ENCODE peak calls at places on chromosomes 4 and X, in four cellular contexts. T is esophagus muscularis mucosa, R is hepatocyte, S is colonic mucosa. I is an unnamed sample.

GRCh38 chr4:81605278-81605677 is 133.6 kb upstream of the RASGEF1B start:
- DNase-seq in T (no peak), R (peak), S (no peak), I (no peak)

GRCh38 chr4:180560896-180561295 is 1682.3 kb upstream of the TENM3 start:
- DNase-seq in T (no peak), R (peak), S (no peak), I (peak)

GRCh38 chr4:38026138-38026740 is 66.0 kb downstream of the PTTG2 start:
- DNase-seq in T (no peak), R (no peak), S (no peak), I (no peak)

GRCh38 chr4:58225460-58225859 is 1115.3 kb upstream of the IGFBP7 start:
- DNase-seq in T (no peak), R (no peak), S (no peak), I (no peak)

GRCh38 chrX:26918633-26919032 is 544.5 kb downstream of the PPP4R3C start:
- DNase-seq in T (no peak), R (peak), S (no peak), I (no peak)

GRCh38 chr4:120754590-120754989 is 167.9 kb downstream of the PRDM5 start:
- DNase-seq in T (no peak), R (no peak), S (no peak), I (no peak)

GRCh38 chr4:5165419-5166369 is 114.4 kb downstream of the STK32B start:
- DNase-seq in T (peak), R (peak), S (no peak), I (peak)

GRCh38 chrX:46953137-46953527 is 40.9 kb downstream of the JADE3 start:
- DNase-seq in T (no peak), R (no peak), S (no peak), I (peak)

GRCh38 chr4:76767983-76768382 is 130.0 kb downstream of the SOWAHB start:
- DNase-seq in T (no peak), R (no peak), S (no peak), I (peak)

GRCh38 chr4:13645075-13645474 is 17.6 kb upstream of the BOD1L1 start:
- DNase-seq in T (no peak), R (no peak), S (no peak), I (no peak)

GRCh38 chrX:134735015-134735414 is 76.7 kb upstream of the PLAC1 start:
- DNase-seq in T (no peak), R (no peak), S (no peak), I (no peak)

GRCh38 chr4:148254818-148255366 is 187.3 kb downstream of the NR3C2 start:
- DNase-seq in T (no peak), R (no peak), S (no peak), I (no peak)

GRCh38 chrX:47174846-47175587 is 18.6 kb upstream of the UBA1 start:
- DNase-seq in T (no peak), R (peak), S (no peak), I (no peak)

GRCh38 chrX:18146954-18147353 is 73.7 kb downstream of the BEND2 start:
- DNase-seq in T (no peak), R (peak), S (no peak), I (peak)

GRCh38 chr4:65971686-65972085 is 301.4 kb upstream of the EPHA5 start:
- DNase-seq in T (no peak), R (no peak), S (no peak), I (no peak)

GRCh38 chr4:153619811-153620210 is 64.3 kb upstream of the TLR2 start:
- DNase-seq in T (no peak), R (no peak), S (no peak), I (no peak)

GRCh38 chr4:87425711-87426110 is 3.3 kb downstream of the NUDT9 start:
- DNase-seq in T (no peak), R (no peak), S (no peak), I (no peak)

GRCh38 chr4:5852806-5853205 is 40.1 kb downstream of the CRMP1 start:
- DNase-seq in T (no peak), R (no peak), S (no peak), I (no peak)

GRCh38 chrX:10971176-10971575 is 140.0 kb upstream of the HCCS start:
- DNase-seq in T (no peak), R (no peak), S (no peak), I (peak)

GRCh38 chr4:65983062-65983461 is 312.8 kb upstream of the EPHA5 start:
- DNase-seq in T (no peak), R (no peak), S (no peak), I (peak)

GRCh38 chr4:67006791-67007190 is 538.5 kb downstream of the CENPC start:
- DNase-seq in T (no peak), R (no peak), S (no peak), I (no peak)

GRCh38 chrX:49155900-49156837 is 6.4 kb upstream of the MAGIX start:
- DNase-seq in T (peak), R (peak), S (peak), I (peak)

GRCh38 chr4:7890635-7891393 is 48.8 kb downstream of the AFAP1 start:
- DNase-seq in T (no peak), R (no peak), S (no peak), I (peak)
- H3K4me3 ChIP-seq in T (no peak), R (no peak), S (no peak), I (no peak)

GRCh38 chr4:16197842-16198241 is 28.4 kb downstream of the TAPT1 start:
- DNase-seq in T (no peak), R (no peak), S (no peak), I (no peak)

GRCh38 chr4:16196482-16197393 is 29.5 kb downstream of the TAPT1 start:
- DNase-seq in T (no peak), R (peak), S (peak), I (peak)

GRCh38 chr4:16202598-16202997 is 23.7 kb downstream of the TAPT1 start:
- DNase-seq in T (no peak), R (no peak), S (no peak), I (peak)

GRCh38 chr4:16198271-16198670 is 28.0 kb downstream of the TAPT1 start:
- DNase-seq in T (no peak), R (no peak), S (no peak), I (no peak)

DNA sequence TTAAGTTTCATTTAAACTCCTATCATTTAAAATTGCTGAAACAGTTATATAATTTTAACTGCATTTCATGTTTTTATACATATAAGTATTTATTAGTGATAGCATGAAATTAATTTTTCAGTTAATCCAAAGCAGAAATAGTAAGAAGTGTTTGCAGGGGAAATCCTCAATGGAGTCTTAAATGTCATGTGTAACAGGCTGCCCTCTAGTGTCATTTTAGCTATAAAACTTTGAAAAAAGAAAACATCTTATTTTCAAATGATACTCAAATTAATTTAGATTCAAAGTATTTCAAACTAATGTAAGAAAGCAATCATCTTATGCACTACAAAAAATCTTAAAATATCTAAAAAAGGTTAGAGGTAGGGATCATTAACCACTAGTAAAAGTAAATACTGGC is 27.1 kb downstream of the TAPT1 start:
- DNase-seq in T (no peak), R (peak), S (no peak), I (peak)
- TF ChIP-seq CTCF in T (peak), R (peak), S (no peak), I (peak)

DNA sequence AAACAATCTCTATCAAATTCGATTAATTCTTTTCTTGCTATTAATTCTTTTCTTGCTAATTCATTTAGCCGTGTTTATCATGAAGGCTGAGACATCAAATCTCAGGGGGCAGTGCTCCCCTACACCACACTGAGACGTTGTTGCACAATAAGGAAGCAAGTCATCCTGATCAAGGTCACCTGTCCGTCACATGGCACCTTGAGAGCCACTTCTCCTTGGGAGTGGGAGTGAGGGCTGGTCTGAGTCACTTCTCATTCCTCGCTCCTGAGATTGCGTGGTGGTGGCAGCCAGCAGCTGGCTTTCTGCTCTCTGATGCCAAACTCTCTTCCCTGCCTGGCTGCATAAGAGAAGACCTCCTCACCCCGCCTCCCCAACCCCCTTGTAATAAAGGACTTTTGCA is 312.9 kb upstream of the GATB start:
- DNase-seq in T (peak), R (peak), S (no peak), I (peak)
- H3K4me3 ChIP-seq in T (no peak), R (no peak), S (no peak), I (no peak)

DNA sequence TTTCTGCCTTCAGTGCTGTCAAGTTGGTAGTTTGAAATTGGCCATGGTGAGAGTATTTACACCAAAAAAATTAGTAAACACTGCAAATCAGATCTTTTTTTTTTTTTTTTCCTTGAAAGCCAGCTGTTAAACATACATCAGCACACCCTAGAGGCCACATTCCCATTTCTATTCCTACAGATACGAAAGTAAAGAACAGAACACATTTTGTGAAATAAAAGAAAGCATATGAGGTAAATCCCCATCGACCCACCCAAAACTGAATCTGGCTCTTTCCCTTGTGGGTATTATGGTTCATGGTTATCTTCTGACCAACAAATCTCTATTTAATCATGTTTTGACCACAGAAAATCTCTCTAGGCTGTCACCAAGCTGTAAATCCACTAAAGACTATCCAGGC is 41.8 kb upstream of the AP1AR start:
- DNase-seq in T (no peak), R (no peak), S (no peak), I (no peak)
- TF ChIP-seq CTCF in T (no peak), R (peak), S (no peak), I (peak)

GRCh38 chr4:158786155-158786581 is 17.3 kb downstream of the FNIP2 start:
- DNase-seq in T (no peak), R (no peak), S (no peak), I (peak)
- H3K4me3 ChIP-seq in T (no peak), R (no peak), S (no peak), I (no peak)

DNA sequence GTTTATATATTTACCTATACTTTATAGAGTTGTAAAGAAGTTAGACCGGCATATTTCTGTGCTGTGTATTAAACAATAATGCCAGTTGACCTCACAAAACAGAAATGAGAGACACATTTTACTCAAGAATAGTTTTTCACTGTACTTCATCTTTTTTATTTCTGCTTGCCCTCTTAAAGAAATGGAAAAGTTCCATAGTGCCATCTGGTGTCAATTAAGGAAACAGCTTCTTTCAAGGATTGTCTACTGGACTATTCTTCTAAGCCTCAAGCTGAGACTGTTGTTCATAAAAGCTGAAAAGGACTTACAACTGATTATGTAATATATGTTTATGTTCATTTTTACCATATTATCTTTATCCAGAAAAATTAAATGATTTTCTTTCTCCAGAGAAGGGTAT is 1523.8 kb downstream of the ARAP2 start:
- DNase-seq in T (no peak), R (peak), S (no peak), I (peak)
- TF ChIP-seq CTCF in T (no peak), R (peak), S (no peak), I (peak)

I was measured in astrocyte of the spinal cord.